ENCODE peak calls at places on chromosomes 3 and 15, in eight cellular contexts. Y, E, I, T, D, L, X and M are unnamed samples.

GRCh38 chr3:110383356-110383755 is 688.3 kb upstream of the NECTIN3 start:
- DNase-seq in T (no peak), I (no peak), L (no peak), E (no peak), Y (no peak), X (no peak), D (no peak), M (no peak)

GRCh38 chr3:25428950-25429349 is 887 bp downstream of the RARB start:
- DNase-seq in D (no peak), T (no peak), L (no peak), I (no peak), X (no peak), E (no peak), Y (no peak), M (no peak)

GRCh38 chr3:43181202-43181910 is 75.5 kb upstream of the POMGNT2 start:
- DNase-seq in E (no peak), X (no peak), L (no peak), D (no peak), T (peak), I (no peak), Y (no peak), M (no peak)

GRCh38 chr15:57551717-57552677 is 39.7 kb upstream of the MYZAP start:
- DNase-seq in T (peak), I (no peak), Y (no peak), E (peak), L (no peak), D (peak), X (no peak), M (no peak)

GRCh38 chr15:28025413-28025812 is 73.7 kb downstream of the OCA2 start:
- DNase-seq in Y (no peak), D (no peak), L (no peak), I (no peak), E (no peak), T (no peak), X (no peak), M (no peak)

GRCh38 chr15:78054971-78055370 is 22.5 kb downstream of the TBC1D2B start:
- DNase-seq in D (no peak), X (peak), E (no peak), I (no peak), L (no peak), Y (no peak), T (no peak), M (no peak)

GRCh38 chr3:52046186-52046913 is 10.0 kb downstream of the DUSP7 start:
- DNase-seq in L (peak), Y (peak), D (no peak), I (peak), T (no peak), X (peak), E (no peak), M (no peak)

GRCh38 chr3:181712505-181713299 is 977 bp downstream of the SOX2 start:
- DNase-seq in L (no peak), E (no peak), D (no peak), I (no peak), Y (no peak), T (peak), X (no peak), M (peak)

GRCh38 chr15:50390549-50391264 is 33.5 kb upstream of the USP8 start:
- DNase-seq in I (no peak), T (peak), Y (no peak), L (no peak), X (no peak), D (no peak), E (no peak), M (no peak)

DNA sequence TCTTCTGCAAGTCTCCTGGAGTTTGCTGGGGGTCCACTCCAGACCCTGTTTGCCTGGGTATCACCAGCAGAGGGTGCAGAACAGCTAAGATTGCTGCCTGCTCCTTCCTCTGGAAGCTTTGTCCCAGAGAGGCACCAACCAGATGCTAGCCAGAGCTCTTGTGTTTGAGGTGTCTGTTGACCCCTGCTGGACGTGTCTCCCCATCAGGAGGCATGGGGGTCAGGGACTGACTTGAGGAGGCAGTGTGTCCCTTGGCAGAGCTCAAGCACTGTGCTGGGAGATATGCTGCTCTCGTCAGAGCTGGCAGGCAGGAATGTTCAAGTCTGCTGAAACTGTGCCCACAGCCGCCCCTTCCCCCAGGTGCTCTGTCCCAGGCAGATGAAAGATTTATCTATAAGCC is 86.5 kb downstream of the TPRG1 start:
- DNase-seq in Y (no peak), I (no peak), X (no peak), D (no peak), L (no peak), T (no peak), E (no peak), M (no peak)
- TF ChIP-seq CTCF in Y (no peak), I (no peak), X (no peak), D (no peak), L (no peak), T (no peak), E (no peak), M (no peak)

GRCh38 chr3:56919137-56919796 is 117.5 kb upstream of the ARHGEF3 start:
- DNase-seq in X (no peak), D (no peak), E (no peak), L (no peak), I (no peak), Y (no peak), T (no peak), M (no peak)
- TF ChIP-seq CTCF in X (no peak), D (no peak), E (no peak), L (no peak), I (no peak), Y (no peak), T (no peak), M (no peak)

GRCh38 chr3:16600771-16601538 is 4.3 kb downstream of the DAZL start:
- DNase-seq in L (no peak), Y (peak), I (peak), T (peak), X (peak), E (peak), D (peak), M (no peak)

GRCh38 chr3:16599694-16600093 is 5.5 kb downstream of the DAZL start:
- DNase-seq in E (no peak), L (no peak), I (no peak), Y (no peak), D (no peak), X (no peak), T (no peak), M (no peak)

GRCh38 chr3:16589867-16590624 is 15.2 kb downstream of the DAZL start:
- DNase-seq in Y (no peak), D (no peak), I (no peak), T (no peak), L (no peak), X (no peak), E (no peak), M (no peak)

GRCh38 chr3:16596352-16597032 is 8.7 kb downstream of the DAZL start:
- DNase-seq in D (no peak), X (no peak), L (no peak), I (no peak), T (no peak), Y (no peak), E (no peak), M (no peak)

DNA sequence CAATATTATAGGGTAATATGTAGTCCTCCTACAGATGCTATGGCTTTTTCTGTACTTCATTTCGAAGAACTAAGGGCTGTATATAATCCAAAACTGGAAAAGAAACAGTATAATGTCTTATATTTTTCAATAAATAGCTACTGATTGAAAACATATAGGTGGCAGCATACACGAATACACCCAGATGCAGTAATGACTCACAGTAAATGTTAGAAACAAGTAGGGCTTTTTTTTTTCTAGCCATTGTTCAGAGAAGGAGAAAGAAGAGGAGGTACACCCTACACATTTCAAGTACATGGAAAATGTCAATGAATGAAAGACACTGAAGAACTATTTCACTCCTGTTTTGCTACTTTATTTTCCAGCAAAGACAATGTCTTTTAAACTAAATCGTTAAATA is 9.4 kb downstream of the DAZL start:
- DNase-seq in E (no peak), Y (no peak), D (no peak), I (no peak), X (no peak), L (no peak), T (no peak), M (no peak)
- TF ChIP-seq CTCF in E (no peak), Y (no peak), D (no peak), I (no peak), X (no peak), L (no peak), T (no peak), M (no peak)

DNA sequence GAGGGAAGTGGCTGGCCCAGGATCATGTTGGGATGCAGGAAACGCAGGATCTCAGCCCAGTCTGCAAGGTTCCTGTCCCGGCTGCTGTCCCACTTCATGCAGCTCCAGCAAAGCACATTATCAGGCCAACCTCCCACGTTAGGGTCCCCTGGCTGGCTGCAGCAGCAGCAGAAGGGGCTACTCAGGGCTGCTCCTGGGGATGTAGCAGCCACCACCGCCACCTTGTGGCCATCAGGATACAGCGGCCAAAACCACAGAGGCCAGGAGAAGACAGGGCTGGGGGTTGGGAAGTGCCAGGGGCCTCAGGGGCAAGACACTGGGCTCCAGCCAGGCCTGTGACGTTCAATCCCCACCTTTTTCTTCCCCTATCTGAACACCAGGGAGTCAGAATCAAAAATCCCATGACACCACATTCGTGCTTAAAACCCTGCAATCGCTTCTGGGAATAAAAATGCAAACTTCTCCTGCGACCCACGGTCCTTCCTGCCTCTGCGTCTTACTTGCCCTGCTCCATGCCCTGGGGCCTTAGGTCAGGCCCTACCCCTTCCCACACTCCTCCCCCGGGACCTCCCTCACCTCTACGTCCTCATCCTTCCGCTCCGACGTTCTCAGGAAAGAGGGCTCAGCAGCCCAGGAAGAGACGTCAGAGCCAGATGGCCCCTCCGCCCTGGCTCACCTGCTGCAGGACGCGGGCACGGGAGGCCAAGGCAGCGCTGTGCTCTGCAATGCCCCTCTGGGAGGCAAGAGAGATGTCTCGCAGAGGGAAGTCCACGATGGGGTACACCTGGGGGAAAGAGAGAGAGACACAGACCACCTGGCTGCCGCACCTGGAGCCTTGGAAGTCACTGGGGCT is 21.5 kb downstream of the SSUH2 start:
- DNase-seq in D (peak), Y (peak), T (peak), L (no peak), I (no peak), E (peak), X (peak), M (peak)
- TF ChIP-seq CTCF in D (peak), Y (peak), T (peak), L (peak), I (peak), E (peak), X (peak), M (peak)

GRCh38 chr3:80688814-80689213 is 921.0 kb upstream of the ROBO1 start:
- DNase-seq in E (no peak), D (peak), T (peak), Y (no peak), I (no peak), X (no peak), L (no peak), M (no peak)
- TF ChIP-seq CTCF in E (no peak), D (peak), T (peak), Y (no peak), I (no peak), X (peak), L (no peak), M (peak)

GRCh38 chr3:125019271-125019670 is 36.5 kb downstream of the HEG1 start:
- DNase-seq in D (no peak), L (no peak), T (no peak), I (no peak), E (no peak), Y (no peak), X (no peak), M (no peak)
- TF ChIP-seq CTCF in D (no peak), L (no peak), T (no peak), I (no peak), E (no peak), Y (no peak), X (no peak), M (no peak)

DNA sequence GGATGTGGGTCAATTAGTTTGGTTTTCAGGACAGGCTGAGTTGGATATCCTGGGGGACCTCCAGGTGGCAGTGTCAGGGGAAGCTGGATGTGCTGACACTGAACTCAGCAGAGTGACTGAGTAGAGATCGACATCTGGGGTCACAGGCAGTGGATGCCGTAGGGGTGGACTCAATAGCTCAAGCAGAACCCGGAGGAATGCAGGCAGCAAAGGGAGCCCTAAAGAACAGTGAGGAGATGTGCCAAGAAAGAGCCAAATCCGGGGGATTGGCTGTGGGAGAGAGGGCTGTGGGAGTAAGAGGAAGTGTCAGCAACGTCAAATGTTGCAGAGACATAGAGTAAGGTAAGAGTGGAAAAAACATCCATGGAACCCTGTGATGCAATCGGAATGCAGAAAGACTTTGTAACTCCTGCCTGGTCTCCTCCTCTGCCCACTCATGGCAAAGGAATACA is 11.6 kb downstream of the CCR5AS start:
- DNase-seq in Y (no peak), X (no peak), I (no peak), L (peak), T (no peak), D (no peak), E (no peak), M (no peak)
- TF ChIP-seq CTCF in Y (no peak), X (no peak), I (no peak), L (no peak), T (no peak), D (peak), E (no peak), M (no peak)

GRCh38 chr3:9826815-9827574 is 16.8 kb downstream of the RPUSD3 start:
- DNase-seq in E (no peak), T (peak), D (no peak), I (no peak), Y (no peak), X (no peak), L (no peak), M (no peak)
- TF ChIP-seq CTCF in E (no peak), T (peak), D (no peak), I (peak), Y (no peak), X (peak), L (no peak), M (peak)